ENCODE peak calls at places on chromosome 18, in six cellular contexts. Q, M, P, J, G and W are unnamed samples.

GRCh38 chr18:28961669-28962228 is 784.8 kb upstream of the CDH2 start:
- DNase-seq in M (peak; percentile 50), J (peak; percentile 22), Q (peak; percentile 69), P (peak; percentile 21), G (peak; percentile 84), W (peak; percentile 15)

GRCh38 chr18:41938445-41938844 is 16.6 kb upstream of the PIK3C3 start:
- DNase-seq in M (no peak), G (peak; percentile 55), J (peak; percentile 97), Q (no peak), P (no peak), W (peak; percentile 92)

GRCh38 chr18:75200071-75200470 is 8.9 kb downstream of the PTGR3 start:
- DNase-seq in P (no peak), G (no peak), M (no peak), J (no peak), Q (no peak), W (no peak)

GRCh38 chr18:44098551-44099098 is 582.1 kb upstream of the SETBP1 start:
- DNase-seq in P (peak; percentile 36), J (peak; percentile 17), Q (peak; percentile 53), G (peak; percentile 70), M (no peak), W (peak; percentile 17)

GRCh38 chr18:64037812-64038414 is 68.0 kb downstream of the SERPINB8 start:
- DNase-seq in G (peak; percentile 66), P (no peak), M (peak; percentile 41), J (peak; percentile 11), Q (peak; percentile 71), W (peak; percentile 36)

GRCh38 chr18:76397631-76398030 is 97.4 kb downstream of the ZNF516 start:
- DNase-seq in G (no peak), P (no peak), M (no peak), Q (no peak), J (no peak), W (no peak)

GRCh38 chr18:27861539-27861938 is 315.4 kb downstream of the CDH2 start:
- DNase-seq in M (no peak), P (no peak), Q (no peak), G (no peak), J (no peak), W (no peak)

GRCh38 chr18:68362907-68363306 is 352.0 kb downstream of the TMX3 start:
- DNase-seq in P (no peak), J (no peak), M (no peak), Q (no peak), G (no peak), W (no peak)

GRCh38 chr18:51009071-51009470 is 20.9 kb upstream of the SMAD4 start:
- DNase-seq in G (peak; percentile 74), J (peak; percentile 21), Q (no peak), P (no peak), M (no peak), W (peak; percentile 24)

GRCh38 chr18:36296591-36297418 is 708 bp upstream of the FHOD3 start:
- DNase-seq in M (peak; percentile 59), Q (peak; percentile 69), G (peak; percentile 81), P (peak; percentile 73), J (peak; percentile 77), W (peak; percentile 49)

GRCh38 chr18:9539283-9539682 is 64.0 kb downstream of the RALBP1 start:
- DNase-seq in J (peak; percentile 96), P (no peak), Q (no peak), M (no peak), G (no peak), W (peak; percentile 32)

GRCh38 chr18:26157326-26157725 is 23.7 kb downstream of the PSMA8 start:
- DNase-seq in J (no peak), M (no peak), P (no peak), G (peak; percentile 79), Q (no peak), W (no peak)

GRCh38 chr18:27793013-27793412 is 383.9 kb downstream of the CDH2 start:
- DNase-seq in G (peak; percentile 65), Q (no peak), J (no peak), P (no peak), M (no peak), W (no peak)

GRCh38 chr18:26545335-26545734 is 3.0 kb downstream of the KCTD1 start:
- DNase-seq in P (no peak), Q (no peak), J (no peak), M (no peak), G (no peak), W (no peak)

GRCh38 chr18:5772706-5773105 is 122.6 kb downstream of the TMEM200C start:
- DNase-seq in J (no peak), Q (no peak), M (no peak), G (no peak), P (no peak), W (no peak)

GRCh38 chr18:681985-682384 is 24.5 kb downstream of the TYMS start:
- DNase-seq in P (no peak), J (no peak), M (no peak), G (no peak), Q (peak; percentile 59), W (no peak)

GRCh38 chr18:8448091-8448490 is 161.1 kb upstream of the RAB12 start:
- DNase-seq in P (no peak), Q (no peak), J (no peak), G (no peak), M (no peak), W (no peak)

GRCh38 chr18:8454136-8454535 is 155.1 kb upstream of the RAB12 start:
- DNase-seq in M (no peak), J (no peak), Q (no peak), G (no peak), P (no peak), W (no peak)

GRCh38 chr18:8450013-8450412 is 159.2 kb upstream of the RAB12 start:
- DNase-seq in M (no peak), P (peak; percentile 25), J (no peak), Q (peak; percentile 57), G (peak; percentile 80), W (peak; percentile 3)

GRCh38 chr18:8453528-8453927 is 155.7 kb upstream of the RAB12 start:
- DNase-seq in Q (no peak), G (no peak), J (no peak), P (no peak), M (no peak), W (no peak)

DNA sequence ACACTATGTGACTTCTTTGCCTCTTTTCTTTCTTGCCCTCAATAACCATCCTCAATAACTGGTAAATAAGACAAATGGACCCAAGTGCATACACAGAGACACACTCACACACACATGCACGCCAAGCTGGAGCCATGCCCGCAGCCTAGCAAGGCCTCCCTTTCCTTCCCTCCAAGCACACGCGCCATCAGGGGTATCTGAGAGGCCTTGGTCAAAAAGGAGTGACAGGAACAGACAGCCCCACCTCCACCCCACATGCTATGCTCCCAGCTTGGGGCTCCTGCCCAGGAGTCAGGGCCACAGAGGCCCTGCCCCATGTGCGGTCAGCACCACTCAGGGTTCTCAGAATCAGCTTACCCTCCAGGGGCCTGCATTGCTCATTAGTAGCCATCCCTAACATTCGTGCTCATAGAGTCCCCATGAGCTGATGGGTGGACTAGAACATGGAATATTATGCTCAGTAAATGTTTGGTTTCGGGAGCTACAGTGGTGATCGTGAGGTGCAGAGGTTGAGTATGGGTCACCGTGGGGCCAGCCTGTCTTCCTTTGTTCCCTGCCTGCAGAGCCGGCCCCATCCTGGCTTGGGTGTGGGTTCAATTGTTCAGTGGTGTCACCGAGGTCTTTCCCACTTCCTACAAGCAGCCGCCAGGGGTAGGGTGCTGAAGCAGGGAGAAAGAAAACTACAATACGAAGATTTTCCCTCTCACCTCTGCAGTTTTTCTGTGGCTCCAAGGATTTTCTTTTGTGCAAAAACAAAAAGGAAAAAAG is 158.2 kb upstream of the RAB12 start:
- DNase-seq in G (peak; percentile 11), Q (no peak), M (no peak), J (no peak), P (no peak), W (no peak)
- H4K8ac ChIP-seq in G (no peak overlapping the region), Q (no peak overlapping the region), M (no peak overlapping the region), J (no peak overlapping the region), P (no peak overlapping the region), W (no peak overlapping the region)

GRCh38 chr18:79389689-79390088 is 6.0 kb upstream of the NFATC1 start:
- DNase-seq in J (no peak), M (no peak), P (no peak), Q (no peak), G (no peak), W (no peak)

GRCh38 chr18:79393181-79393598 is 2.5 kb upstream of the NFATC1 start:
- DNase-seq in M (no peak), J (no peak), Q (peak; percentile 64), G (no peak), P (no peak), W (peak; percentile 18)

GRCh38 chr18:79394438-79395307 is 1.1 kb upstream of the NFATC1 start:
- DNase-seq in Q (peak; percentile 77), M (no peak), J (peak; percentile 49), G (peak; percentile 78), P (no peak), W (peak; percentile 88)

GRCh38 chr18:79393626-79394401 is 1.9 kb upstream of the NFATC1 start:
- DNase-seq in Q (peak; percentile 76), G (peak; percentile 88), J (peak; percentile 74), P (no peak), M (no peak), W (peak; percentile 95)

GRCh38 chr18:79392226-79392625 is 3.5 kb upstream of the NFATC1 start:
- DNase-seq in M (no peak), G (no peak), P (no peak), Q (no peak), J (no peak), W (no peak)
- H3K27me3 ChIP-seq in M (peaks cover 70% of the 10 kb centered on the region), G (peaks cover 29% of the 10 kb centered on the region), P (peaks cover 49% of the 10 kb centered on the region), Q (peaks cover 44% of the 10 kb centered on the region), J (peaks cover 33% of the 10 kb centered on the region), W (peaks cover 55% of the 10 kb centered on the region)

DNA sequence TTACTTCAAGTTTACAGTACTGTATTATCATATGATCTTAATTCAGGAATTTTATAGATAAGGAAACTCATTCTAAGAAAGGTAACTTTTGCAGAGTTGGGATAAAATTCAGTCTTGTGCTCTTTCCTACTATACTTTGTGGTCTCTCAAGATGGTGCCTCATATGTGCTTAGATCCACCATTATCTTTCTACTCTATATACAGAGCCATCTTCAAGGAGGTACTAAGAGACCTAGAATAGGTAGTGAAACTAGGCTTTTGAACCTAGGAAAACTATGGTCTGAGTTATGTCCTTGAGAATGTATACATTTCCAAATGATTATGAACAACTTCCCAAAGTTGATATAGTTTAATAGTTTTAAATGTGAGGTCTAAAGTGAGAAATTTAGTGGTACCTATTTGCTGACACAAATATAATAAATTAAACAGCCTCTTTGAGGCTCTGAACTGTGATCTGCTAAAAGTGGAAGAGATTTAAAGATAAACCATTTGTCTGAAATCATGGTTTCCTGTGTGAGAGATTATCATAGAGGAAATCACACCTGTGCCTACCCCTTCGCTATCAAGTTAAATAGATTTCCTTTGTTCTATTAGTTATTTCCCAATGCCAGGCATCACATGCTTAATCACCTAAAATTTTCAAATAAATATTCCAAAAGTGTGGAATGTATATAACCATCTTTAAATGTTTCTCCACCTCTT is 27.2 kb downstream of the ACAA2 start:
- DNase-seq in M (no peak), Q (no peak), G (no peak), J (no peak), P (no peak), W (no peak)
- H3K4me3 ChIP-seq in M (no peak overlapping the region), Q (no peak overlapping the region), G (no peak overlapping the region), J (no peak overlapping the region), P (no peak overlapping the region), W (no peak overlapping the region)

DNA sequence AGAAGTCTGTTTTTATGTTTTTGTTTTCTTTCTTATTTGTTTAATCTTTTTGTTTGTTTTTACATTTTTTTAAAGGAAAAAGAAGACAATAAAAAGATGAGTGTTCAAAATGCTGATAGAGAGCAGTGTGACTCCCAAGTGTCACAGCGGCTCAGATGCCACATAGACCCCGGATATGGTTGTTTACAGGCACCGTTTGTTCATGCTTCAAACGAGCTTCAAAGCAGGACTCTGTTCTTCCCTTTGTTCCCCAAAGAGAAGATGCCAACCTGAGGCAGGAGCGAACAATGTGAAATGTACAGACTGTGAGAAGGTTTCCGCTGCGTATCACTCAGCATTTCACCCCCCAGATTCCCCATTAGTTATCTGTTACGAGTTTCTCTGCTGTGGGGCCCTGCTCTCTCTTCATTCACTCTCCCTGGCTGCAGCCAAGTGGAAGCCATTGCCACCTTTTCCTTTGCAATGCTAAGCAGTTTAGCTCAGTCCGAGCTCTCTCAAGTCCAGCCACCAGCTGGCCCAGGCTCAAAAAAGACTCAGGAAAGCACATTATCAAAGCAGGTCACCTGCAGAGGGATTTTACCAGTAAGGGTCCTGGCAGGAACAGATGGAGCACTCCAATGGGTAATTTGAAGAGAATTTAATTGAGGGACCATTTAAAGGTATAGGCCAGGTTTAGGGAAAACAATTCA is 36.4 kb upstream of the PHLPP1 start:
- DNase-seq in G (no peak), P (no peak), Q (no peak), M (no peak), J (no peak), W (no peak)
- H4K8ac ChIP-seq in G (no peak overlapping the region), P (no peak overlapping the region), Q (peak overlapping the region; percentile 4), M (no peak overlapping the region), J (no peak overlapping the region), W (no peak overlapping the region)